ENCODE peak calls at places on chromosome 16, in six cellular contexts. H, L, D, V, N and R are unnamed samples.

GRCh38 chr16:52721331-52721730 is 174.4 kb upstream of the TOX3 start:
- DNase-seq in N (no peak), V (no peak), H (no peak), L (no peak), D (no peak), R (no peak)

GRCh38 chr16:31452631-31453106 is 6.6 kb upstream of the ARMC5 start:
- DNase-seq in N (no peak), V (no peak), D (no peak), H (no peak), L (peak), R (no peak)

GRCh38 chr16:84730406-84731106 is 30.8 kb downstream of the USP10 start:
- DNase-seq in H (peak), N (no peak), L (peak), V (peak), D (peak), R (no peak)

GRCh38 chr16:31508706-31509523 is 724 bp upstream of the RUSF1 start:
- DNase-seq in V (no peak), N (no peak), D (no peak), L (peak), H (no peak), R (no peak)

GRCh38 chr16:31298958-31299357 is 39.2 kb downstream of the ITGAM start:
- DNase-seq in L (no peak), V (peak), D (no peak), H (no peak), N (peak), R (no peak)

GRCh38 chr16:31480851-31481250 is 2.1 kb upstream of the SLC5A2 start:
- DNase-seq in D (no peak), L (peak), N (no peak), V (no peak), H (no peak), R (no peak)

GRCh38 chr16:49663081-49664057 is 192.5 kb downstream of the ZNF423 start:
- DNase-seq in L (no peak), D (peak), N (no peak), V (no peak), H (no peak), R (no peak)

GRCh38 chr16:19700319-19700781 is 17.7 kb downstream of the KNOP1 start:
- DNase-seq in D (no peak), H (no peak), L (no peak), V (no peak), N (no peak), R (no peak)

GRCh38 chr16:56700195-56700594 is 17.9 kb downstream of the MT1X start:
- DNase-seq in D (no peak), L (no peak), H (no peak), N (no peak), V (peak), R (no peak)

GRCh38 chr16:89300311-89300975 is 82.9 kb downstream of the ZNF778 start:
- DNase-seq in V (no peak), N (no peak), L (no peak), D (no peak), H (no peak), R (no peak)

GRCh38 chr16:64543401-64543800 is 578.5 kb downstream of the CDH11 start:
- DNase-seq in L (no peak), N (no peak), V (no peak), H (no peak), D (no peak), R (no peak)

GRCh38 chr16:57794849-57795430 is 7.4 kb downstream of the KIFC3 start:
- DNase-seq in N (no peak), L (no peak), H (no peak), D (no peak), V (no peak), R (no peak)

GRCh38 chr16:57798267-57798810 is 4.0 kb downstream of the KIFC3 start:
- DNase-seq in L (no peak), N (no peak), D (peak), H (no peak), V (no peak), R (no peak)

GRCh38 chr16:57797216-57797525 is 5.1 kb downstream of the KIFC3 start:
- DNase-seq in V (no peak), N (no peak), D (no peak), H (no peak), L (no peak), R (no peak)

GRCh38 chr16:57797526-57798266 is 4.6 kb downstream of the KIFC3 start:
- DNase-seq in L (no peak), D (no peak), H (peak), V (no peak), N (no peak), R (peak)

DNA sequence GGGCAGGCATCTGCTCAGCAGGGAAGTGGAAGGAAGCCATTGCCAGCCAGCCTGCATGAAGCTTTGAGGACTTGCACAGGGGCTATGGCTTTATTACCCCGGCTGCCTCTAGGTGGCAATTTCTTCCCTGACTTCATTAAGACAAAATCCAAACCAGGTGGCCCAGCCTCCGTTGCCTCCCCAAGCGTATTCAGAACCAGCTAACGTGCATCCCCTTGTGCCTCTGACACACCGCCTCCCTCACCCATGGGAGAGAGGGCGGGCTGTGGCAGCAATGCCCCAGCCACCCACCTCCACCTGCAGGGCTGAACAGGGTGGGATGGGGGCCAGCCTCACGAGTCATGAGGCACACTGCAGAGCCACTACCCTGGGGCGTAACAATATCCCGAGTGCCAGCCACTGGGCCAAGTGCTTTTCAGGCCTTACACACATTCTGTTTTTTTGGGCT is 6.8 kb downstream of the KIFC3 start:
- DNase-seq in V (peak), N (no peak), H (peak), L (peak), D (peak), R (peak)
- TF ChIP-seq MAX in V (no peak), N (no peak), H (no peak), L (no peak), D (no peak), R (no peak)

GRCh38 chr16:68696514-68696913 is 40.6 kb upstream of the CDH1 start:
- DNase-seq in D (no peak), V (no peak), H (no peak), N (no peak), L (no peak), R (no peak)
- TF ChIP-seq MAX in D (no peak), V (no peak), H (no peak), N (no peak), L (no peak), R (no peak)

GRCh38 chr16:81005644-81006471 is 827 bp downstream of the CMC2 start:
- DNase-seq in H (no peak), D (no peak), V (peak), L (no peak), N (no peak), R (no peak)
- TF ChIP-seq MAX in H (no peak), D (peak), V (no peak), L (no peak), N (no peak), R (no peak)

DNA sequence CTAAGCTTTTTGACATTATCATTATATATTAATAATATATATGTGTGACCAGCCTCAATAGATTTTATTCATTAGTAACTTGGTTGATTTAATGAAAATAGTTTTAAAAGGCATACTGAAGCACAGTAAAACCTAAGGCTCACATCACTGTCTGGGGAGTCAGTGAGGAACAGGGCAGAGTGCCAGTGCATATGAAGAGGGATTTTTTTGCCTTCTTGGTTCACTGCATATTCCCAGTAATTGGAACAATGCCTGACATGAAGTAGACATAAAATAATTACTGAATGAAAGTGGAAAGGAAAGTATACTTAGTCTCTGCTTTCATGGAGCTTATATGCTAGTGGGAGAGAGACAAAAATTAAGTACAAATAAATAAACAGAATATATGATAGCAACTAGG is 81.1 kb downstream of the FTO start:
- DNase-seq in H (no peak), N (no peak), V (no peak), D (no peak), L (no peak), R (no peak)
- TF ChIP-seq MAX in H (no peak), N (no peak), V (no peak), D (no peak), L (no peak), R (no peak)